ENCODE peak calls at places on chromosomes 7 and 10, in seven cellular contexts. One of them, this sample, is unnamed. For H3K4me1, the result is how much of the 10 kb centered on the place peaks cover.

GRCh38 chr10:119190353-119190752 is 11.7 kb upstream of the PRDX3 start:
- DNase-seq in PC-9: no peak
- DNase-seq in A549: peak
- DNase-seq in mammary epithelial cell: peak
- DNase-seq in neural progenitor cell: peak
- DNase-seq in OCI-LY7: no peak
- DNase-seq in neuronal stem cell: no peak
- DNase-seq in this sample: no peak

GRCh38 chr7:25944777-25945176 is 207.2 kb upstream of the NFE2L3 start:
- DNase-seq in PC-9: no peak
- DNase-seq in A549: no peak
- DNase-seq in mammary epithelial cell: no peak
- DNase-seq in neural progenitor cell: no peak
- DNase-seq in OCI-LY7: no peak
- DNase-seq in neuronal stem cell: no peak
- DNase-seq in this sample: no peak

GRCh38 chr10:45580371-45580770 is 92.2 kb downstream of the ZFAND4 start:
- DNase-seq in PC-9: no peak
- DNase-seq in A549: no peak
- DNase-seq in mammary epithelial cell: no peak
- DNase-seq in neural progenitor cell: no peak
- DNase-seq in OCI-LY7: peak
- DNase-seq in neuronal stem cell: no peak
- DNase-seq in this sample: no peak

GRCh38 chr7:120725376-120726039 is 132.4 kb downstream of the TSPAN12 start:
- DNase-seq in PC-9: no peak
- DNase-seq in A549: peak
- DNase-seq in mammary epithelial cell: no peak
- DNase-seq in neural progenitor cell: peak
- DNase-seq in OCI-LY7: peak
- DNase-seq in neuronal stem cell: no peak
- DNase-seq in this sample: no peak

GRCh38 chr10:14062528-14063260 is 268.0 kb downstream of the FRMD4A start:
- DNase-seq in PC-9: no peak
- DNase-seq in A549: no peak
- DNase-seq in mammary epithelial cell: no peak
- DNase-seq in neural progenitor cell: no peak
- DNase-seq in OCI-LY7: no peak
- DNase-seq in neuronal stem cell: no peak
- DNase-seq in this sample: no peak

GRCh38 chr10:50409965-50410811 is 158.9 kb upstream of the ASAH2 start:
- DNase-seq in PC-9: no peak
- DNase-seq in A549: no peak
- DNase-seq in mammary epithelial cell: peak
- DNase-seq in neural progenitor cell: no peak
- DNase-seq in OCI-LY7: no peak
- DNase-seq in neuronal stem cell: no peak
- DNase-seq in this sample: no peak

GRCh38 chr10:100508691-100509150 is 10.9 kb downstream of the SEC31B start:
- DNase-seq in PC-9: peak
- DNase-seq in A549: peak
- DNase-seq in mammary epithelial cell: peak
- DNase-seq in neural progenitor cell: peak
- DNase-seq in OCI-LY7: peak
- DNase-seq in neuronal stem cell: peak
- DNase-seq in this sample: peak

GRCh38 chr7:91187061-91187460 is 77.2 kb upstream of the FZD1 start:
- DNase-seq in PC-9: no peak
- DNase-seq in A549: no peak
- DNase-seq in mammary epithelial cell: no peak
- DNase-seq in neural progenitor cell: no peak
- DNase-seq in OCI-LY7: no peak
- DNase-seq in neuronal stem cell: no peak
- DNase-seq in this sample: no peak

GRCh38 chr10:110448682-110449418 is 48.9 kb upstream of the DUSP5 start:
- DNase-seq in PC-9: no peak
- DNase-seq in A549: no peak
- DNase-seq in mammary epithelial cell: no peak
- DNase-seq in neural progenitor cell: no peak
- DNase-seq in OCI-LY7: no peak
- DNase-seq in neuronal stem cell: no peak
- DNase-seq in this sample: no peak

GRCh38 chr10:103192089-103192450 is 1.0 kb downstream of the NT5C2 start:
- DNase-seq in PC-9: no peak
- DNase-seq in A549: no peak
- DNase-seq in mammary epithelial cell: peak
- DNase-seq in neural progenitor cell: no peak
- DNase-seq in OCI-LY7: no peak
- DNase-seq in neuronal stem cell: no peak
- DNase-seq in this sample: no peak

GRCh38 chr7:44984478-44984758 is 5.6 kb upstream of the MYO1G start:
- DNase-seq in PC-9: no peak
- DNase-seq in A549: no peak
- DNase-seq in mammary epithelial cell: no peak
- DNase-seq in neural progenitor cell: no peak
- DNase-seq in OCI-LY7: no peak
- DNase-seq in neuronal stem cell: no peak
- DNase-seq in this sample: no peak
- H3K27ac ChIP-seq in PC-9: peak
- H3K27ac ChIP-seq in A549: no peak
- H3K27ac ChIP-seq in mammary epithelial cell: no peak
- H3K27ac ChIP-seq in neural progenitor cell: peak
- H3K27ac ChIP-seq in OCI-LY7: peak
- H3K27ac ChIP-seq in neuronal stem cell: no peak
- H3K27ac ChIP-seq in this sample: peak

DNA sequence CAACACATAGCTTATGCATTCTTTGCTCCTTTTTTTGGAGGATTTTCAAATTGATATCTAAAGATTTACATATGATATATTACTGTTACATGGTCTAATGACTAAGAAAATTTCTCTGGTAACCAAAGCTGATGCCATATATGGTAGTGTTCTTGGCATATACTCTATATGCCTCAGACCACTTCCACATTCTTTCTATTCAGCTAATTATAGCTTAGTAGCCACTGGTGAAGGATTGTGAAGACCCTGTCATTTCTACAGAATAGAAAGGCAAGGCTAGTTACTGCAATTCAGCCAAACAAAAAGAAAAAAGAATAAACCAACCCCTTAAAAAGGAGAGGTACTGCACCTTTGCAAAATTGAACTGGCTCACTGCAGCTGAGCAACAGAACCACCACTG is 3.7 kb downstream of the PURB start:
- DNase-seq in PC-9: no peak
- DNase-seq in A549: no peak
- DNase-seq in mammary epithelial cell: peak
- DNase-seq in neural progenitor cell: no peak
- DNase-seq in OCI-LY7: no peak
- DNase-seq in neuronal stem cell: no peak
- DNase-seq in this sample: no peak
- H3K4me1 ChIP-seq in PC-9: half or more
- H3K4me1 ChIP-seq in A549: under half
- H3K4me1 ChIP-seq in mammary epithelial cell: under half
- H3K4me1 ChIP-seq in neural progenitor cell: under half
- H3K4me1 ChIP-seq in OCI-LY7: half or more
- H3K4me1 ChIP-seq in neuronal stem cell: under half
- H3K4me1 ChIP-seq in this sample: half or more

GRCh38 chr10:70130878-70131559 is 1.6 kb downstream of the AIFM2 start:
- DNase-seq in PC-9: peak
- DNase-seq in A549: no peak
- DNase-seq in mammary epithelial cell: peak
- DNase-seq in neural progenitor cell: no peak
- DNase-seq in OCI-LY7: no peak
- DNase-seq in neuronal stem cell: no peak
- DNase-seq in this sample: no peak

GRCh38 chr10:70135046-70135445 is 2.4 kb upstream of the AIFM2 start:
- DNase-seq in PC-9: no peak
- DNase-seq in A549: no peak
- DNase-seq in mammary epithelial cell: no peak
- DNase-seq in neural progenitor cell: no peak
- DNase-seq in OCI-LY7: no peak
- DNase-seq in neuronal stem cell: no peak
- DNase-seq in this sample: no peak

GRCh38 chr10:70132098-70133029 is at the start of gene AIFM2:
- DNase-seq in PC-9: peak
- DNase-seq in A549: peak
- DNase-seq in mammary epithelial cell: peak
- DNase-seq in neural progenitor cell: peak
- DNase-seq in OCI-LY7: no peak
- DNase-seq in neuronal stem cell: peak
- DNase-seq in this sample: peak

GRCh38 chr10:70135684-70136083 is 3.1 kb upstream of the AIFM2 start:
- DNase-seq in PC-9: no peak
- DNase-seq in A549: no peak
- DNase-seq in mammary epithelial cell: no peak
- DNase-seq in neural progenitor cell: no peak
- DNase-seq in OCI-LY7: no peak
- DNase-seq in neuronal stem cell: no peak
- DNase-seq in this sample: no peak

DNA sequence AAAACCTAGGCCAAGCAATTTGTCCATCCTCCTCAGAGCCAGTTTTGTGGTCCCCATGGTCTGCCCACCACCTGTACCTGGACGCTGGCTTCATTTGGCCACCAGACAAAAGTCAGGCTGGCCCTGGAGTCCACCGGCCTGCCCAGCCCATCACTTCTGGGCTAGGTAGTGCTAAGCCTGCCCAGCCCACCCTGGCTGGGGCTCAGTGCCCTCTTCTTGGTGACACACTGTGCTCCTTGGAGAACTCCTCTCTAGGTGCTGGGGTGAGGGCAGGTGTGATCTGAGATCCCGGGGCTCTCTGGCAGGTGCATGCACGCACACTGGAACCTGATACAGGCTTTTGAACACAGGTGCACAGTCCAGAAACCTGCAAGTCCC is 1.1 kb downstream of the AIFM2 start:
- DNase-seq in PC-9: peak
- DNase-seq in A549: no peak
- DNase-seq in mammary epithelial cell: no peak
- DNase-seq in neural progenitor cell: no peak
- DNase-seq in OCI-LY7: no peak
- DNase-seq in neuronal stem cell: no peak
- DNase-seq in this sample: no peak
- H3K4me3 ChIP-seq in PC-9: peak
- H3K4me3 ChIP-seq in A549: peak
- H3K4me3 ChIP-seq in mammary epithelial cell: no peak
- H3K4me3 ChIP-seq in neural progenitor cell: no peak
- H3K4me3 ChIP-seq in OCI-LY7: no peak
- H3K4me3 ChIP-seq in neuronal stem cell: no peak
- H3K4me3 ChIP-seq in this sample: no peak

GRCh38 chr10:29608062-29608461 is 26.7 kb downstream of the SVIL start:
- DNase-seq in PC-9: no peak
- DNase-seq in A549: no peak
- DNase-seq in mammary epithelial cell: no peak
- DNase-seq in neural progenitor cell: no peak
- DNase-seq in OCI-LY7: no peak
- DNase-seq in neuronal stem cell: no peak
- DNase-seq in this sample: no peak
- H3K27ac ChIP-seq in PC-9: no peak
- H3K27ac ChIP-seq in A549: no peak
- H3K27ac ChIP-seq in mammary epithelial cell: no peak
- H3K27ac ChIP-seq in neural progenitor cell: no peak
- H3K27ac ChIP-seq in OCI-LY7: no peak
- H3K27ac ChIP-seq in neuronal stem cell: no peak
- H3K27ac ChIP-seq in this sample: no peak

GRCh38 chr10:112954974-112955735 is 5.1 kb downstream of the TCF7L2 start:
- DNase-seq in PC-9: no peak
- DNase-seq in A549: no peak
- DNase-seq in mammary epithelial cell: no peak
- DNase-seq in neural progenitor cell: peak
- DNase-seq in OCI-LY7: no peak
- DNase-seq in neuronal stem cell: no peak
- DNase-seq in this sample: no peak
- H3K4me1 ChIP-seq in PC-9: under half
- H3K4me1 ChIP-seq in A549: half or more
- H3K4me1 ChIP-seq in mammary epithelial cell: half or more
- H3K4me1 ChIP-seq in neural progenitor cell: half or more
- H3K4me1 ChIP-seq in OCI-LY7: under half
- H3K4me1 ChIP-seq in neuronal stem cell: under half
- H3K4me1 ChIP-seq in this sample: under half